ENCODE peak calls at places on chromosome 6, in five cellular contexts. R, T, V, Z and E are unnamed samples.

GRCh38 chr6:32622545-32623401 is 14.4 kb upstream of the HLA-DQA1 start:
- DNase-seq in R (no peak), T (peak; percentile 69), V (no peak), Z (peak; percentile 22), E (peak; percentile 13)

GRCh38 chr6:18122128-18123093 is at the start of gene NHLRC1:
- DNase-seq in R (peak; percentile 21), T (peak; percentile 80), V (peak; percentile 87), Z (peak; percentile 91), E (peak; percentile 75)

GRCh38 chr6:11785953-11786579 is 7.5 kb upstream of the ADTRP start:
- DNase-seq in R (no peak), T (peak; percentile 77), V (no peak), Z (peak; percentile 77), E (no peak)

GRCh38 chr6:11918739-11919605 is 93.1 kb upstream of the HIVEP1 start:
- DNase-seq in R (no peak), T (no peak), V (no peak), Z (no peak), E (no peak)

GRCh38 chr6:100267721-100268123 is 197.0 kb downstream of the SIM1 start:
- DNase-seq in R (no peak), T (no peak), V (no peak), Z (no peak), E (no peak)

GRCh38 chr6:22904413-22904812 is 335.0 kb downstream of the HDGFL1 start:
- DNase-seq in R (no peak), T (no peak), V (no peak), Z (no peak), E (no peak)

GRCh38 chr6:44253307-44254101 is 3.8 kb downstream of the SLC35B2 start:
- DNase-seq in R (peak; percentile 20), T (peak; percentile 81), V (no peak), Z (peak; percentile 77), E (no peak)

GRCh38 chr6:56764081-56764566 is 121.4 kb upstream of the DST start:
- DNase-seq in R (no peak), T (no peak), V (no peak), Z (peak; percentile 29), E (no peak)

GRCh38 chr6:24831771-24832718 is 33.3 kb upstream of the ARMH2 start:
- DNase-seq in R (no peak), T (no peak), V (no peak), Z (no peak), E (no peak)

GRCh38 chr6:26272171-26272631 is 92.8 kb upstream of the BTN3A2 start:
- DNase-seq in R (peak; percentile 17), T (peak; percentile 86), V (peak; percentile 18), Z (peak; percentile 65), E (peak; percentile 58)

GRCh38 chr6:35049885-35050284 is 91.3 kb downstream of the TCP11 start:
- DNase-seq in R (no peak), T (no peak), V (peak; percentile 72), Z (peak; percentile 56), E (no peak)

GRCh38 chr6:84762220-84762940 is 2.0 kb downstream of the TBX18 start:
- DNase-seq in R (no peak), T (no peak), V (no peak), Z (no peak), E (no peak)

GRCh38 chr6:14705841-14706377 is 540.0 kb upstream of the JARID2 start:
- DNase-seq in R (no peak), T (no peak), V (peak; percentile 25), Z (no peak), E (no peak)

GRCh38 chr6:148747493-148748160 is 797 bp downstream of the UST start:
- DNase-seq in R (no peak), T (peak; percentile 71), V (peak; percentile 16), Z (peak; percentile 72), E (peak; percentile 32)

GRCh38 chr6:34144581-34145160 is 1.2 kb downstream of the GRM4 start:
- DNase-seq in R (no peak), T (no peak), V (no peak), Z (no peak), E (no peak)

GRCh38 chr6:169167581-169168301 is 85.9 kb downstream of the THBS2 start:
- DNase-seq in R (no peak), T (no peak), V (peak; percentile 80), Z (no peak), E (no peak)

GRCh38 chr6:14717307-14717706 is 528.6 kb upstream of the JARID2 start:
- DNase-seq in R (no peak), T (no peak), V (no peak), Z (no peak), E (no peak)

GRCh38 chr6:110811187-110811586 is 4.1 kb downstream of the CDK19 start:
- DNase-seq in R (no peak), T (no peak), V (no peak), Z (no peak), E (no peak)